ENCODE peak calls at places on chromosome 16, in four cellular contexts. W, T, Y and H are unnamed samples.
A peak's percentile ranks its signal among the peaks of the same experiment; 100 is the strongest.

GRCh38 chr16:65414284-65414984 is 292.6 kb upstream of the CDH11 start:
- DNase-seq in W (peak; percentile 18), T (peak; percentile 67), Y (peak; percentile 86), H (no peak)

GRCh38 chr16:56477096-56477878 is 25.9 kb downstream of the OGFOD1 start:
- DNase-seq in Y (peak; percentile 96), T (peak; percentile 82), W (peak; percentile 75), H (peak; percentile 57)

GRCh38 chr16:4213721-4214120 is 28.2 kb downstream of the SRL start:
- DNase-seq in T (peak; percentile 13), W (no peak), Y (peak; percentile 30), H (no peak)

GRCh38 chr16:22098538-22099255 is 6.4 kb downstream of the VWA3A start:
- DNase-seq in Y (peak; percentile 66), W (peak; percentile 55), T (peak; percentile 63), H (peak; percentile 67)

GRCh38 chr16:79191933-79192332 is 408.6 kb downstream of the MAF start:
- DNase-seq in T (no peak), Y (no peak), W (no peak), H (peak; percentile 51)

GRCh38 chr16:11734025-11734652 is 8.5 kb downstream of the TXNDC11 start:
- DNase-seq in Y (no peak), W (no peak), T (no peak), H (no peak)

GRCh38 chr16:621526-622105 is 9.2 kb upstream of the WFIKKN1 start:
- DNase-seq in Y (no peak), T (no peak), W (no peak), H (no peak)

GRCh38 chr16:75252946-75253911 is 1.8 kb upstream of the BCAR1 start:
- DNase-seq in Y (peak; percentile 74), W (peak; percentile 63), T (peak; percentile 89), H (peak; percentile 39)

GRCh38 chr16:49532873-49533272 is 159.3 kb downstream of the C16orf78 start:
- DNase-seq in W (no peak), T (no peak), Y (no peak), H (no peak)

GRCh38 chr16:71811261-71811803 is 2.7 kb upstream of the AP1G1 start:
- DNase-seq in T (peak; percentile 60), W (no peak), Y (peak; percentile 58), H (no peak)

GRCh38 chr16:49344401-49344800 is 29.2 kb upstream of the C16orf78 start:
- DNase-seq in T (no peak), W (no peak), Y (no peak), H (no peak)

GRCh38 chr16:54173489-54173888 is 113.1 kb downstream of the IRX3 start:
- DNase-seq in T (no peak), Y (no peak), W (no peak), H (no peak)

GRCh38 chr16:3012246-3012645 is 477 bp upstream of the CLDN9 start:
- DNase-seq in W (no peak), Y (no peak), T (no peak), H (no peak)
- H3K4me3 ChIP-seq in W (no peak overlapping the region), Y (no peak overlapping the region), T (no peak overlapping the region), H (no peak overlapping the region)

GRCh38 chr16:67720236-67720635 is 1.1 kb upstream of the GFOD2 start:
- DNase-seq in T (peak; percentile 17), Y (no peak), W (no peak), H (no peak)
- H3K4me3 ChIP-seq in T (no peak overlapping the region), Y (peak overlapping the region; percentile 97), W (no peak overlapping the region), H (no peak overlapping the region)

DNA sequence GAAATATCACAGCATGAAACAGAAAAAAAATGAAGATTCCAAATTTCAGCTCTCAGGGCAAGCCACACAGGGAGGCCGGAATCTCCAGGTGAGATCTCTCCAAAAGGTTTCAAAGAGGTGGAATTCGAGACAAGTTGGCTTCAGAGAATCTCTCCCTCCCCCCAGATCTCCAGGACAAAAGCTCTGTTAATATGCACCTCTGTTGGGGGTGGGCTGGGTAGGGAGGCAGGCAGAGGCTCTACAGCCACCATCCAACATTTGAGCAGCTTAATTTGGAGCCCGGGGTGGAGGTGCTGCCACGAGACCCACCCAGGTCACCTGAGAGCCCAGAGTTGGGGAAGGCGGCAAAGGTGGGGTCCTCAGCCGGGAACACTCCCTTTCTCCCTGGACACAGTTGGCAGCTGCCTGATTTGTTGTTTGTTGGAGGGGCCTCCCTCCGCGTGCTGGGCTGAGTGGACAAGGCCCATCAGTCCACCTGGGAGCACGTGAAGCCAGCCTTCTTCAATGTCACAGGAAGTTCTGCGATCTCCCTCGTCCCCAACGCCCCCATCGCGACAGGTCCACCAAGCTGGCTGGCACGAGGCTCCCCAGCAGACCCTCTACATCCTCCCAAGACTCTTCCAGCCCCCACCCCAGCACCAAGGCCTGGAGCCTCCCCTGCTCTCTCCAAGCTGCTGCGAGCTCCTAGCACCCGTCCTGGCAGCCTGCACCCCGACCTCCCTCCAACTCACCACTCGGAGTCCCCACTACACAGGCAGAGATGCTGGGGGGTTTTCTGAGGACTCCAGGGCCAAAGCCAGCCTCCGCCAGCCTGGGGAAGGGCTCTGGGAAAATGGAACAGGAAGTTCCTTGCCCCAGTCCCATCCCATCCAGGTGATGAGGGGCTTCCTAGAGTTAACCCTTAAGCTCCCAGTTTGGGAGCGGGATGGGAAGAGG is at the start of gene ZSCAN10:
- DNase-seq in Y (no peak), T (no peak), W (no peak), H (no peak)
- H3K4me3 ChIP-seq in Y (no peak within 1 kb of the TSS), T (peak within 1 kb of the TSS; percentile 7), W (no peak within 1 kb of the TSS), H (no peak within 1 kb of the TSS)

DNA sequence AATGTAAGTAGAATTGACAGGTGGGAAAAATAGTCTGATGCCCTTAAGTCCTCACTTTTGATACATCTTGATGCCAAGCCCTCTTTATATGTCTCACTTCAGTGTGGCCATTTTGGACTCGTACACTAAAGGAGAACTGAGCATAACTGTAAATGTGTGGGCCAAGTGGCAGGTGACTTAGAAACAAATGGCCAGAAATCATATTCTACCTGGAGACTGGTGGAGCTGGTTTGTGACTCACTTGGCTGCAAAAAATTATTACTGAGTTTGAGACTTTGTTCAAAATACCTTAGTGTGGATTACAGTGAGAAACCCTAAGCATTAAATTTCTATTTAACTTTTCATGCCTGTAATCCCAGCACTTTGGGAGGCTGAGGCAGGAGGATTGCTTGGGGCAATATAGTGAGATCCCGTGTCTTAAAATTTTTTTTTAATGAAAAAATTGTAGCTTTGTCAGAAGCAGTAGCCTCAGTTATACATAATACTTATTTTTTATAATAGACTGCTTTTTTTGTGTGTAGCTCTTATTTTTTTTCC is 5.0 kb downstream of the HAPSTR1 start:
- DNase-seq in W (no peak), T (no peak), Y (no peak), H (peak; percentile 71)
- H3K4me3 ChIP-seq in W (no peak overlapping the region), T (no peak overlapping the region), Y (no peak overlapping the region), H (no peak overlapping the region)

DNA sequence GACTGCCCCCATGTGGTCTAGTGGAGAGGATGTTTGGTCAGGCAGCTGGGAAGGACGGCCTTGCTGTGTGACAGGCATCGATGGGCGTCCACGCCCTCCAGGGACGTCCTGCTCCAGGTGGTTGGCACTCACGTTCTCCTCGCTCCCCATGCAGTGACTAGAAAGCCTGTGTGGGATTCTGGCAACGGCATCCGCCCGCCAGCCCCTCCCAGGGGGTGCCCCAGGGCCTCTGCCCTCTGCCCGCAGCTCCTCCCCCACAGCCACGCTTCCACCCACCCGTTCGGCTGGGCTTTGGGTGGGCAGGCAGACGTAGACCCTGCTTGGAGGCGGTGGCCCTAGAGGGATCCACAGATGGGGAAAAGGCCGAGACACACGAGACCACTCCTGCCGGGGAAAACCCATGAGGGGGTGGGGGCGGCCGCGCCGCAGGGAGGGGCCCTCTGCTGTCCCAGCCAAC is 4.7 kb upstream of the IL17C start:
- DNase-seq in W (peak; percentile 7), T (no peak), Y (peak; percentile 44), H (peak; percentile 54)
- H3K4me3 ChIP-seq in W (peak overlapping the region; percentile 38), T (no peak overlapping the region), Y (peak overlapping the region; percentile 56), H (no peak overlapping the region)

GRCh38 chr16:53056528-53056881 is 1.7 kb downstream of the CHD9 start:
- DNase-seq in T (peak; percentile 64), W (peak; percentile 74), Y (peak; percentile 70), H (no peak)

GRCh38 chr16:53054670-53055485 is at the start of gene CHD9:
- DNase-seq in W (peak; percentile 87), Y (peak; percentile 85), T (peak; percentile 91), H (peak; percentile 96)

GRCh38 chr16:53055603-53056527 is 1.1 kb downstream of the CHD9 start:
- DNase-seq in T (peak; percentile 92), Y (peak; percentile 92), W (peak; percentile 69), H (no peak)

GRCh38 chr16:53052519-53053501 is at the start of gene CHD9NB:
- DNase-seq in T (peak; percentile 88), Y (peak; percentile 83), W (peak; percentile 76), H (peak; percentile 59)

DNA sequence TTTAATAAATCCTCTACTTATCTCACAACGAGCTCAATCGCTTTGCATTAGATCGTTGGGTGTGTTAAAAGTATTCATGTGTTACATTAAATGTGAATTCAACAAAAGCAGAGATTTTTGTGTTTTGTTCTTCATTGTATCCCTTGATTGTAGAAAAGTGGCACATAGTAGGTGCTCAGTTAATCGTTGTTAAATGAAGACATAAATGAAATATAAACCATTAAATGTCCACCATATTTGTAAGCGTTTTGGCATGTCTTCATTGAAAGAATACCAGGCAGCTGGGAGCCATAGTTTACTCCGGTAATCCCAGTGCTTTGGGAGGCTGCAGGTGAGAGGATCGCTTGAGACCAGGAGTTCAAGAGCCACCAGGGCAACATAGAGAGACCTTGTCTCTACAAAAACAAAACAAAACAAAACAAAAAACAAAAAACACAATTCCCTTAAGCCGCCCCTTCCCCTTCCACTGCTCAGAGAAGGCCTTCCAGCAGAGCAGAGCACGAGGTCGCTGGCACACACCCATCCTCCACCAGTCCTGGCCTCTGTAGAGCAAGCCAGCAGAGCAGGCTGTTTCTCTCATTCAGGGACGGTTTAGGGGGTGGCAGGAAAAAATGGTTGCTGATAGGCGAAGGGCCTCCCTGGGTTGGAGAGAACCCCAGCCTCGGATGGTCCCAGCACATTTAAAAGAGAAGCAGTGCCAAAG is 673 bp upstream of the CHD9 start:
- DNase-seq in Y (peak; percentile 46), T (peak; percentile 65), W (no peak), H (no peak)
- H3K4me3 ChIP-seq in Y (peak overlapping the region; percentile 70), T (peak overlapping the region; percentile 78), W (peak overlapping the region; percentile 47), H (no peak overlapping the region)

GRCh38 chr16:82294874-82295273 is 124.8 kb upstream of the MPHOSPH6 start:
- DNase-seq in T (no peak), W (no peak), Y (no peak), H (no peak)
- H3K4me3 ChIP-seq in T (no peak overlapping the region), W (no peak overlapping the region), Y (no peak overlapping the region), H (no peak overlapping the region)

DNA sequence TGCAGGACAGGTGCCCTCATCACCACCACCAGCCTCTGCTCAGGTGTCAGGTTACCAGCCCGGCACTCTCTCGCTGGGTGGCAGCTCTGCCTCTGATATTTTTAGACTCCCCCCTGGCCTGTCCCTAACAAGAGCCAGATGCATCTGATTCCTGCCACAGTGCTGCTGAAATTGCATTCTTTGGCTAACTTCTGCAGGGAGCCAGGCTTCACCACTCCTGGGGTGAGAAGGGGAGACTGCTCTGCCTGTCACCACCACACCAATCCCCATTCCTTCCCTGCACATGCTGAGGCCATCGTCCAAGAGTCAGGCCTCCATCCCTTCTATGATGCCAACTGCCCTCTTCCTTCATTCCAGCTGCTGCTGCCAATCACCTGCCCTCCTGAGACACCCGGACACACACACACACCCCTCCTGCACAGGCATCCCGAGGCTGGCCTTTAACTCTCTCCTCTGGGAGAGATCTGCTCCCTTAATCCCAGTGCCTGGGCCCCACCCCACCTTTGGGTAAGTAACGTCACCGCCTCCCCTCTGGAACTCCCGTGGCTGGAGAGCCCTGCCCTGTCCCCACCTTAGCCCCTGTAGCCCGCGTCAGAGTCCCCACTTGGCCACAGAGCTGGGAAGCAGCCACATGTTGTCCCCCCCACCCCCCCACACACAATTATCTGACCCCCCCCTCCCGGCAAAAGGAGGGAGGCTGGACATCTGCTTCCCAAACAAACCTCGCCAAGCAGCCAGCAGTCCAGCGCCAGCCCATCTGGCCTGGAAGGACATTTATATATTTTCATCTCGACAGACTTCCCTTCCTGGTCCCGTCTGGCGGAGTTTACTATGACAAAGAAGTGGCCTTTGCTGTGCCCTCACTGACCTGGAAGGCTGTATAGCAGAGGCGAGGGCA is 2.8 kb downstream of the EMP2 start:
- DNase-seq in Y (no peak), W (no peak), T (peak; percentile 36), H (no peak)
- H3K4me3 ChIP-seq in Y (no peak overlapping the region), W (no peak overlapping the region), T (no peak overlapping the region), H (peak overlapping the region; percentile 55)